ENCODE peak calls at places on chromosomes 6 and 20, in five cellular contexts. J is fibroblast of pulmonary artery, C is Karpas-422, Q is anterior cingulate cortex, D is ecto neural progenitor cell. M is an unnamed sample.

GRCh38 chr20:37856932-37857660 is 45.8 kb upstream of the VSTM2L start:
- DNase-seq in J (peak; percentile 45), C (no peak), Q (no peak), D (no peak), M (peak; percentile 11)

GRCh38 chr6:35497571-35498406 is 910 bp upstream of the TEAD3 start:
- DNase-seq in J (peak; percentile 86), C (no peak), Q (no peak), D (peak; percentile 81), M (peak; percentile 68)

GRCh38 chr20:62651285-62652021 is 9.2 kb downstream of the SLCO4A1 start:
- DNase-seq in J (peak; percentile 50), C (no peak), Q (no peak), D (no peak), M (no peak)

GRCh38 chr20:1010659-1011058 is 8.5 kb upstream of the RSPO4 start:
- DNase-seq in J (no peak), C (no peak), Q (no peak), D (no peak), M (no peak)

GRCh38 chr6:166333172-166333995 is 9.0 kb downstream of the SFT2D1 start:
- DNase-seq in J (no peak), C (no peak), Q (no peak), D (no peak), M (no peak)

GRCh38 chr6:129280719-129281118 is 397.8 kb downstream of the LAMA2 start:
- DNase-seq in J (no peak), C (no peak), Q (no peak), D (no peak), M (no peak)

GRCh38 chr6:44627091-44627878 is 239.8 kb downstream of the CDC5L start:
- DNase-seq in J (no peak), C (no peak), Q (no peak), D (peak; percentile 53), M (no peak)

GRCh38 chr6:108897371-108897770 is 49.1 kb downstream of the ARMC2 start:
- DNase-seq in J (peak; percentile 62), C (no peak), Q (no peak), D (no peak), M (no peak)

GRCh38 chr20:15542655-15543054 is 1030.6 kb downstream of the KIF16B start:
- DNase-seq in J (no peak), C (no peak), Q (no peak), D (no peak), M (no peak)

GRCh38 chr6:119110601-119111548 is 32.4 kb upstream of the FAM184A start:
- DNase-seq in J (peak; percentile 74), C (peak; percentile 85), Q (no peak), D (no peak), M (no peak)

GRCh38 chr20:46122071-46122470 is 4.0 kb downstream of the CD40 start:
- DNase-seq in J (peak; percentile 67), C (no peak), Q (no peak), D (no peak), M (no peak)

GRCh38 chr6:6246539-6246938 is 73.9 kb downstream of the F13A1 start:
- DNase-seq in J (no peak), C (peak; percentile 86), Q (no peak), D (no peak), M (no peak)

GRCh38 chr6:79152269-79152737 is 74.2 kb upstream of the PHIP start:
- DNase-seq in J (no peak), C (no peak), Q (no peak), D (no peak), M (no peak)

GRCh38 chr20:46351357-46352058 is 43.2 kb upstream of the CDH22 start:
- DNase-seq in J (no peak), C (peak; percentile 63), Q (no peak), D (no peak), M (no peak)

GRCh38 chr6:106872044-106872443 is 102.5 kb downstream of the CD24 start:
- DNase-seq in J (no peak), C (no peak), Q (no peak), D (no peak), M (no peak)

GRCh38 chr20:39004508-39004907 is 42.4 kb downstream of the DHX35 start:
- DNase-seq in J (no peak), C (no peak), Q (no peak), D (no peak), M (no peak)

GRCh38 chr6:52696418-52696817 is 25.5 kb downstream of the TMEM14A start:
- DNase-seq in J (no peak), C (peak; percentile 48), Q (no peak), D (no peak), M (no peak)

GRCh38 chr6:31055401-31055800 is 45.1 kb downstream of the MUC22 start:
- DNase-seq in J (no peak), C (no peak), Q (no peak), D (no peak), M (no peak)

GRCh38 chr6:32210191-32210601 is 13.7 kb downstream of the NOTCH4 start:
- DNase-seq in J (no peak), C (no peak), Q (no peak), D (no peak), M (no peak)

GRCh38 chr6:14717307-14717706 is 528.6 kb upstream of the JARID2 start:
- DNase-seq in J (no peak), C (no peak), Q (no peak), D (no peak), M (no peak)

GRCh38 chr6:105573556-105573955 is 170.7 kb upstream of the PREP start:
- DNase-seq in J (no peak), C (no peak), Q (no peak), D (no peak), M (no peak)

GRCh38 chr20:35232575-35232974 is 6.1 kb downstream of the MMP24 start:
- DNase-seq in J (peak; percentile 40), C (no peak), Q (no peak), D (no peak), M (peak; percentile 11)

M was measured in AG04450.